ENCODE peak calls at places on chromosomes 4 and X, in five cellular contexts. One of them, this sample, is unnamed. For H3K4me1, the result is how much of the 10 kb centered on the place peaks cover.

GRCh38 chr4:5503295-5503694 is 205.1 kb downstream of the EVC2 start:
- DNase-seq in trophoblast cell: no peak
- DNase-seq in cardiac muscle cell: no peak
- DNase-seq in right cardiac atrium: no peak
- DNase-seq in CD8-positive, alpha-beta T cell: no peak
- DNase-seq in this sample: no peak

GRCh38 chr4:39464886-39465501 is 6.1 kb downstream of the LIAS start:
- DNase-seq in trophoblast cell: peak
- DNase-seq in cardiac muscle cell: peak
- DNase-seq in right cardiac atrium: no peak
- DNase-seq in CD8-positive, alpha-beta T cell: no peak
- DNase-seq in this sample: peak

GRCh38 chr4:80989921-80990544 is 40.5 kb upstream of the BMP3 start:
- DNase-seq in trophoblast cell: peak
- DNase-seq in cardiac muscle cell: peak
- DNase-seq in right cardiac atrium: no peak
- DNase-seq in CD8-positive, alpha-beta T cell: no peak
- DNase-seq in this sample: peak

GRCh38 chr4:172169871-172170270 is 356.7 kb downstream of the GALNTL6 start:
- DNase-seq in trophoblast cell: no peak
- DNase-seq in cardiac muscle cell: no peak
- DNase-seq in right cardiac atrium: no peak
- DNase-seq in CD8-positive, alpha-beta T cell: no peak
- DNase-seq in this sample: no peak

GRCh38 chr4:101155368-101155767 is 192.0 kb downstream of the PPP3CA start:
- DNase-seq in trophoblast cell: peak
- DNase-seq in cardiac muscle cell: no peak
- DNase-seq in right cardiac atrium: no peak
- DNase-seq in CD8-positive, alpha-beta T cell: no peak
- DNase-seq in this sample: peak

GRCh38 chrX:39619182-39620009 is 478.4 kb downstream of the BCOR start:
- DNase-seq in trophoblast cell: peak
- DNase-seq in cardiac muscle cell: peak
- DNase-seq in right cardiac atrium: peak
- DNase-seq in CD8-positive, alpha-beta T cell: no peak
- DNase-seq in this sample: peak

GRCh38 chr4:183130328-183131155 is 31.5 kb downstream of the WWC2 start:
- DNase-seq in trophoblast cell: peak
- DNase-seq in cardiac muscle cell: peak
- DNase-seq in right cardiac atrium: peak
- DNase-seq in CD8-positive, alpha-beta T cell: no peak
- DNase-seq in this sample: peak

GRCh38 chrX:103531002-103531401 is 11.7 kb upstream of the RAB40A start:
- DNase-seq in trophoblast cell: no peak
- DNase-seq in cardiac muscle cell: peak
- DNase-seq in right cardiac atrium: no peak
- DNase-seq in CD8-positive, alpha-beta T cell: no peak
- DNase-seq in this sample: no peak

GRCh38 chr4:97953171-97953570 is 190.1 kb downstream of the STPG2 start:
- DNase-seq in trophoblast cell: no peak
- DNase-seq in cardiac muscle cell: no peak
- DNase-seq in right cardiac atrium: no peak
- DNase-seq in CD8-positive, alpha-beta T cell: no peak
- DNase-seq in this sample: no peak

DNA sequence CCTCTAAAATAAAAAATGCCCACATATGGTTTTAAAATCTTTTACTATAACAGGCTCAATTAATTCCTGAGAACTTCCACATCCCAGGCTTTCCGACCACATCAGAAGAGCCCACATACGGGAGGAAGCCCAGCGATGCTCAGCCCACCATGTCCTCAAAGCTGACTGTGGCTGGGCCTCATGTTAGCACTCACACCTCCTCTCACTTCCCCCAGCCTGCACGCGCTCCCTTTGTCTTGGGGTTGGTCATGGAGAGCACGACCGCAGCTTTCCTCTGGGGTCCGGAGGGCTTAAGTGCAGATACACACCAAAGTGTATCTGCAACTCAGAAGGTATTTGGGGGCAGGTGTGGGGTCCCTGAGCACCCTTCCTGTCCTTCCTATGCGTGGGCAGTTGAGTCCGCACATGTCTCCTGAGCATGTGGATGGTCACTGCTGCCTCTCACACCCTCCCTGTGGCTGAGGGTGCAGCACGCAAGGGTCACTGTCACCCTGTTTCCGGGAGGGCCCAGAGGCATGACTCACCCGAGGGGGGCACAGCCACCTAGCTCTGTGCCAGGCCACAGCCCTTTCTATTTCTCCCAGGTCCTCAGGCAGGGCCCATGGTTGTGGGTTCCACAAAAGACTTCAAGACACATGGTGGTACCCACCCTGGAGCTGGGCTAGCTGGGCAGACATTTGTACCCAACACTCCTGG is 21.2 kb downstream of the WDR1 start:
- DNase-seq in trophoblast cell: no peak
- DNase-seq in cardiac muscle cell: no peak
- DNase-seq in right cardiac atrium: peak
- DNase-seq in CD8-positive, alpha-beta T cell: peak
- DNase-seq in this sample: no peak
- H3K4me1 ChIP-seq in trophoblast cell: under half
- H3K4me1 ChIP-seq in cardiac muscle cell: half or more
- H3K4me1 ChIP-seq in right cardiac atrium: half or more
- H3K4me1 ChIP-seq in CD8-positive, alpha-beta T cell: half or more
- H3K4me1 ChIP-seq in this sample: under half

DNA sequence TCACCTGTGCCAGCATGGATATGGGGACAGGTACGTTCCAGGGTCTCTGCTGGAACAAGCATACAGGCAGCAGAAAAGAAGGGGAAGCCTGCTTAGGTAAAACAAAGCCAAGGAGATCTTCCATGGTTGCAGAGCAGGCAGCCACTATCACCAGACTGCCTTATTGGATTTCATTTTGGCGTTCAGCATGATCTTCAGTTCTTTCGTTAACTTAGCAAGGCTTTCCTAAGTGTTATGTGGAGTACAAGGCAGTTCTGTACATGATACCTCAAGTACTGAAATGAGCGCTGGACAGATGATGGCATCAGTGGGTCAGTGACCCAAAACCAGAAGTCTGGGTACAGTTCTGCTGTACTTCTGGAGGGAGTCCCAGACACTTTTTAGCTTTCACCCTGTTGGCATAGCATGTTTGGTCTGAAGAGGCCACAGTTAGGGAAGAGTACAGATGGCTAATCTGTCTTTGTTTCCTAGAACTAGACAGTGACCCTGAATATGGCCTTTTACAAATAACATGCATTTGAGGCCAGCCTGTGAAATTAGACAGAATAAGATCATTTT is 8.9 kb downstream of the SMIM20 start:
- DNase-seq in trophoblast cell: no peak
- DNase-seq in cardiac muscle cell: no peak
- DNase-seq in right cardiac atrium: no peak
- DNase-seq in CD8-positive, alpha-beta T cell: no peak
- DNase-seq in this sample: no peak
- H3K4me1 ChIP-seq in trophoblast cell: under half
- H3K4me1 ChIP-seq in cardiac muscle cell: under half
- H3K4me1 ChIP-seq in right cardiac atrium: under half
- H3K4me1 ChIP-seq in CD8-positive, alpha-beta T cell: under half
- H3K4me1 ChIP-seq in this sample: under half

GRCh38 chr4:1777822-1778641 is 15.1 kb upstream of the FGFR3 start:
- DNase-seq in trophoblast cell: peak
- DNase-seq in cardiac muscle cell: peak
- DNase-seq in right cardiac atrium: no peak
- DNase-seq in CD8-positive, alpha-beta T cell: no peak
- DNase-seq in this sample: peak
- H3K4me1 ChIP-seq in trophoblast cell: under half
- H3K4me1 ChIP-seq in cardiac muscle cell: under half
- H3K4me1 ChIP-seq in right cardiac atrium: under half
- H3K4me1 ChIP-seq in CD8-positive, alpha-beta T cell: under half
- H3K4me1 ChIP-seq in this sample: under half

GRCh38 chrX:10600479-10600878 is 19.9 kb downstream of the MID1 start:
- DNase-seq in trophoblast cell: no peak
- DNase-seq in cardiac muscle cell: no peak
- DNase-seq in right cardiac atrium: no peak
- DNase-seq in CD8-positive, alpha-beta T cell: no peak
- DNase-seq in this sample: no peak
- H3K4me1 ChIP-seq in trophoblast cell: under half
- H3K4me1 ChIP-seq in cardiac muscle cell: under half
- H3K4me1 ChIP-seq in right cardiac atrium: under half
- H3K4me1 ChIP-seq in CD8-positive, alpha-beta T cell: under half
- H3K4me1 ChIP-seq in this sample: under half

DNA sequence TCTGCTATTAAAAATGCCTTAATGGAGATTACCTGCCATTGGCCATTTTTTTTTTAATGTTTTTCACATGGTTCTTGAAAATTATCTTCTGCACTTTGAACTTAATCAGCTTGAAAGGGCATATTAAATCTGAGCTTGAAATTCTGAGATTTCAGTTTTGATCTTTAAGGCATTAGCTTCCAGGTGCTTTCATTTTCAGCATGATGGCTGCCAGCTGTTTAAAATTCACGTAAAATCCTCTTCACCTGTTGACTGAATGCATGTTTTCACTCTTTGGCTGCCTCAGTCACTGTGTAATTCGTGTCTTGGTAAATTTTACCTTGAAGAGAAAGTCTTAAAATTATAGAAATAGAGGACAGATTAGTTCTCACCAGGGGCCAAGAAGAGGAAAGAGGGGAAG is 39.6 kb downstream of the SMAD1 start:
- DNase-seq in trophoblast cell: no peak
- DNase-seq in cardiac muscle cell: no peak
- DNase-seq in right cardiac atrium: no peak
- DNase-seq in CD8-positive, alpha-beta T cell: no peak
- DNase-seq in this sample: no peak
- H3K4me1 ChIP-seq in trophoblast cell: under half
- H3K4me1 ChIP-seq in cardiac muscle cell: under half
- H3K4me1 ChIP-seq in right cardiac atrium: under half
- H3K4me1 ChIP-seq in CD8-positive, alpha-beta T cell: under half
- H3K4me1 ChIP-seq in this sample: under half

DNA sequence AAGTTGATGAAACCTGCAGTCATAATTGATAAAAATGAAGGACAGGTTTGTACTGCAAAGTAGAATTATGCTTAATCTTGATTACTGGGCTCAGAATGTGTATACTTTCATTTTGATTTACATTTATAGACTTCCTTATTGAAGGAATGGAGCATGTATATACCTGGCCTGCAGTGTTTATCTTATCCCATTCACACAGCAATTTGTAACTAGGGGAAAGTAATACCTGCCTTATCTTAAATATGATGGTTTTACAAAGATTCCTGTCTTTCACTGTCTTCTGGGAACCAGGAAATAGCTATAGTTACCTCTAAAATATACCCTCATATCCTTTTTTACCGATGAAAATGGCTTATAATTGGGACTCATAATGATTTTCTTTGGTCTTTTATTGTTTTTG is 29.7 kb downstream of the ADD1 start:
- DNase-seq in trophoblast cell: peak
- DNase-seq in cardiac muscle cell: no peak
- DNase-seq in right cardiac atrium: no peak
- DNase-seq in CD8-positive, alpha-beta T cell: no peak
- DNase-seq in this sample: no peak
- H3K4me1 ChIP-seq in trophoblast cell: under half
- H3K4me1 ChIP-seq in cardiac muscle cell: under half
- H3K4me1 ChIP-seq in right cardiac atrium: under half
- H3K4me1 ChIP-seq in CD8-positive, alpha-beta T cell: under half
- H3K4me1 ChIP-seq in this sample: under half

DNA sequence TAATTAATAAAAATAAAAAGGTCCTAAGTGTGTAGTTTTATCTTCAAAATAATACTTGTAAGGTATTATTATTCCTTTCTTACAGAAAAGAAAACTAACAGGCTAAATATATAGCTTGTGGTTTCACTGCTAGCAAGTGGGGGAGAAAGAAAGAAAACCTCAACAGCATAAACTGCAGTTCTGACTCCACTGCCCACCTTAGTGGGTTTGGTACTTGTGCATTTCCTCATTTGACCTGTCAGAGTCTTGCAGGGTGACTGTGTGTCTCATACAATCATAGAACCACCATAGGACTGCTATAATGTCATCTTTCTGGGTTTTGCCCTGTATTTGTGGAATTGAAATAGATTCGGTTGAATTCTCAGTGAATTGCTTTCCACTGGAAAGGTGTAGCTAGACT is 94.7 kb upstream of the PUDP start:
- DNase-seq in trophoblast cell: no peak
- DNase-seq in cardiac muscle cell: no peak
- DNase-seq in right cardiac atrium: no peak
- DNase-seq in CD8-positive, alpha-beta T cell: no peak
- DNase-seq in this sample: no peak
- H3K4me1 ChIP-seq in trophoblast cell: under half
- H3K4me1 ChIP-seq in cardiac muscle cell: under half
- H3K4me1 ChIP-seq in right cardiac atrium: under half
- H3K4me1 ChIP-seq in CD8-positive, alpha-beta T cell: under half
- H3K4me1 ChIP-seq in this sample: under half